ENCODE peak calls at places on chromosomes 11 and 22, in five cellular contexts. One of them, this sample, is unnamed.

GRCh38 chr11:2717561-2717960 is 17.8 kb upstream of the KCNQ1OT1 start:
- DNase-seq in SHP77: no peak
- DNase-seq in upper lobe of right lung: no peak
- DNase-seq in WTC11: no peak
- DNase-seq in A549: no peak
- DNase-seq in this sample: no peak

GRCh38 chr11:9752091-9752490 is 88.2 kb downstream of the SWAP70 start:
- DNase-seq in SHP77: no peak
- DNase-seq in upper lobe of right lung: no peak
- DNase-seq in WTC11: no peak
- DNase-seq in A549: no peak
- DNase-seq in this sample: no peak

GRCh38 chr22:38755155-38755910 is 465 bp downstream of the SUN2 start:
- DNase-seq in SHP77: no peak
- DNase-seq in upper lobe of right lung: peak; percentile 98
- DNase-seq in WTC11: peak; percentile 72
- DNase-seq in A549: peak; percentile 73
- DNase-seq in this sample: no peak

GRCh38 chr11:130785376-130786110 is 130.7 kb downstream of the SNX19 start:
- DNase-seq in SHP77: no peak
- DNase-seq in upper lobe of right lung: no peak
- DNase-seq in WTC11: no peak
- DNase-seq in A549: peak; percentile 30
- DNase-seq in this sample: no peak

GRCh38 chr11:2804189-2804588 is 81.4 kb downstream of the CDKN1C start:
- DNase-seq in SHP77: no peak
- DNase-seq in upper lobe of right lung: peak; percentile 55
- DNase-seq in WTC11: peak; percentile 5
- DNase-seq in A549: no peak
- DNase-seq in this sample: no peak

GRCh38 chr11:79045811-79046304 is 395.0 kb downstream of the TENM4 start:
- DNase-seq in SHP77: no peak
- DNase-seq in upper lobe of right lung: no peak
- DNase-seq in WTC11: no peak
- DNase-seq in A549: no peak
- DNase-seq in this sample: no peak

GRCh38 chr11:47541070-47541469 is 11.9 kb downstream of the CELF1 start:
- DNase-seq in SHP77: no peak
- DNase-seq in upper lobe of right lung: no peak
- DNase-seq in WTC11: no peak
- DNase-seq in A549: no peak
- DNase-seq in this sample: no peak

GRCh38 chr11:75214411-75214821 is 26.2 kb upstream of the TPBGL start:
- DNase-seq in SHP77: peak; percentile 5
- DNase-seq in upper lobe of right lung: peak; percentile 80
- DNase-seq in WTC11: peak; percentile 97
- DNase-seq in A549: peak; percentile 79
- DNase-seq in this sample: no peak

GRCh38 chr11:126387856-126388255 is 32.4 kb downstream of the ST3GAL4 start:
- DNase-seq in SHP77: no peak
- DNase-seq in upper lobe of right lung: no peak
- DNase-seq in WTC11: no peak
- DNase-seq in A549: no peak
- DNase-seq in this sample: no peak

GRCh38 chr11:587978-588380 is 11.7 kb downstream of the PHRF1 start:
- DNase-seq in SHP77: no peak
- DNase-seq in upper lobe of right lung: peak; percentile 82
- DNase-seq in WTC11: no peak
- DNase-seq in A549: peak; percentile 73
- DNase-seq in this sample: no peak

GRCh38 chr22:40383905-40384304 is 13.5 kb downstream of the SGSM3 start:
- DNase-seq in SHP77: no peak
- DNase-seq in upper lobe of right lung: no peak
- DNase-seq in WTC11: no peak
- DNase-seq in A549: no peak
- DNase-seq in this sample: no peak

GRCh38 chr22:26579331-26579886 is 10.5 kb downstream of the TPST2 start:
- DNase-seq in SHP77: no peak
- DNase-seq in upper lobe of right lung: peak; percentile 66
- DNase-seq in WTC11: no peak
- DNase-seq in A549: no peak
- DNase-seq in this sample: no peak

GRCh38 chr22:20788627-20789344 is 14.9 kb downstream of the SERPIND1 start:
- DNase-seq in SHP77: no peak
- DNase-seq in upper lobe of right lung: no peak
- DNase-seq in WTC11: no peak
- DNase-seq in A549: no peak
- DNase-seq in this sample: no peak

GRCh38 chr11:74437441-74437840 is 29.9 kb downstream of the KCNE3 start:
- DNase-seq in SHP77: no peak
- DNase-seq in upper lobe of right lung: no peak
- DNase-seq in WTC11: no peak
- DNase-seq in A549: no peak
- DNase-seq in this sample: no peak

GRCh38 chr22:25853902-25854301 is 111.9 kb downstream of the MYO18B start:
- DNase-seq in SHP77: peak; percentile 23
- DNase-seq in upper lobe of right lung: no peak
- DNase-seq in WTC11: no peak
- DNase-seq in A549: peak; percentile 19
- DNase-seq in this sample: no peak

This sample was measured in NCI-H510A treated with DMSO at 0.1 percent for 48 hours.